ENCODE peak calls at places on chromosomes 11 and 22, in six cellular contexts. V is WTC11, Y is A549, X is endothelial cell of umbilical vein, Z is H1, C is HepG2. A is an unnamed sample.

GRCh38 chr22:23715811-23716355 is 25.1 kb downstream of the RGL4 start:
- DNase-seq in V (no peak), Y (no peak), X (no peak), Z (no peak), C (no peak), A (peak)

GRCh38 chr11:64067257-64067993 is 31.7 kb downstream of the FLRT1 start:
- DNase-seq in V (no peak), Y (no peak), X (no peak), Z (no peak), C (no peak), A (peak)

GRCh38 chr11:45051621-45052020 is 94.8 kb upstream of the PRDM11 start:
- DNase-seq in V (no peak), Y (no peak), X (no peak), Z (no peak), C (no peak), A (no peak)

GRCh38 chr11:63622318-63622717 is 8.1 kb upstream of the PLAAT3 start:
- DNase-seq in V (no peak), Y (peak), X (no peak), Z (no peak), C (peak), A (no peak)

GRCh38 chr11:110409174-110409573 is 20.6 kb upstream of the FDX1 start:
- DNase-seq in V (no peak), Y (no peak), X (no peak), Z (no peak), C (no peak), A (no peak)

GRCh38 chr22:37369536-37369935 is 57.7 kb downstream of the ELFN2 start:
- DNase-seq in V (no peak), Y (no peak), X (no peak), Z (no peak), C (no peak), A (no peak)

GRCh38 chr22:40768187-40768586 is 51.0 kb downstream of the SLC25A17 start:
- DNase-seq in V (no peak), Y (no peak), X (no peak), Z (no peak), C (no peak), A (no peak)

GRCh38 chr11:32118025-32118974 is 27.4 kb downstream of the RCN1 start:
- DNase-seq in V (no peak), Y (no peak), X (no peak), Z (no peak), C (peak), A (no peak)

GRCh38 chr11:84865791-84866535 is 761.2 kb downstream of the DLG2 start:
- DNase-seq in V (no peak), Y (no peak), X (no peak), Z (no peak), C (no peak), A (no peak)

GRCh38 chr11:69862797-69863543 is 43.8 kb upstream of the FGF3 start:
- DNase-seq in V (no peak), Y (no peak), X (no peak), Z (no peak), C (no peak), A (no peak)

GRCh38 chr11:10926801-10927200 is 68.9 kb upstream of the ZBED5 start:
- DNase-seq in V (no peak), Y (no peak), X (no peak), Z (no peak), C (no peak), A (no peak)

GRCh38 chr11:40328890-40329617 is 1130.4 kb downstream of the LRRC4C start:
- DNase-seq in V (no peak), Y (peak), X (peak), Z (no peak), C (peak), A (no peak)

GRCh38 chr11:101441747-101442146 is 142.1 kb downstream of the TRPC6 start:
- DNase-seq in V (no peak), Y (no peak), X (no peak), Z (no peak), C (no peak), A (no peak)

GRCh38 chr11:70464509-70465361 is 66.4 kb downstream of the CTTN start:
- DNase-seq in V (no peak), Y (no peak), X (no peak), Z (no peak), C (no peak), A (no peak)

GRCh38 chr11:58286249-58286648 is 18.2 kb upstream of the OR10W1 start:
- DNase-seq in V (no peak), Y (peak), X (peak), Z (no peak), C (peak), A (peak)
- TF ChIP-seq JUN in V (no peak), Y (no peak), X (no peak), Z (no peak), C (no peak), A (no peak)

GRCh38 chr11:75476716-75477613 is 44.0 kb upstream of the KLHL35 start:
- DNase-seq in V (no peak), Y (no peak), X (no peak), Z (no peak), C (no peak), A (peak)
- TF ChIP-seq JUN in V (no peak), Y (no peak), X (no peak), Z (no peak), C (no peak), A (no peak)

GRCh38 chr11:85875505-85875904 is 20.3 kb downstream of the CCDC83 start:
- DNase-seq in V (no peak), Y (peak), X (no peak), Z (no peak), C (no peak), A (no peak)
- TF ChIP-seq JUN in V (no peak), Y (peak), X (no peak), Z (no peak), C (no peak), A (no peak)

GRCh38 chr11:46369458-46370152 is 11.9 kb upstream of the MDK start:
- DNase-seq in V (peak), Y (peak), X (peak), Z (peak), C (peak), A (peak)
- TF ChIP-seq JUN in V (no peak), Y (no peak), X (no peak), Z (no peak), C (no peak), A (no peak)

GRCh38 chr11:26704249-26704648 is 17.6 kb downstream of the SLC5A12 start:
- DNase-seq in V (no peak), Y (no peak), X (no peak), Z (no peak), C (no peak), A (no peak)
- TF ChIP-seq JUN in V (no peak), Y (no peak), X (no peak), Z (no peak), C (no peak), A (no peak)

DNA sequence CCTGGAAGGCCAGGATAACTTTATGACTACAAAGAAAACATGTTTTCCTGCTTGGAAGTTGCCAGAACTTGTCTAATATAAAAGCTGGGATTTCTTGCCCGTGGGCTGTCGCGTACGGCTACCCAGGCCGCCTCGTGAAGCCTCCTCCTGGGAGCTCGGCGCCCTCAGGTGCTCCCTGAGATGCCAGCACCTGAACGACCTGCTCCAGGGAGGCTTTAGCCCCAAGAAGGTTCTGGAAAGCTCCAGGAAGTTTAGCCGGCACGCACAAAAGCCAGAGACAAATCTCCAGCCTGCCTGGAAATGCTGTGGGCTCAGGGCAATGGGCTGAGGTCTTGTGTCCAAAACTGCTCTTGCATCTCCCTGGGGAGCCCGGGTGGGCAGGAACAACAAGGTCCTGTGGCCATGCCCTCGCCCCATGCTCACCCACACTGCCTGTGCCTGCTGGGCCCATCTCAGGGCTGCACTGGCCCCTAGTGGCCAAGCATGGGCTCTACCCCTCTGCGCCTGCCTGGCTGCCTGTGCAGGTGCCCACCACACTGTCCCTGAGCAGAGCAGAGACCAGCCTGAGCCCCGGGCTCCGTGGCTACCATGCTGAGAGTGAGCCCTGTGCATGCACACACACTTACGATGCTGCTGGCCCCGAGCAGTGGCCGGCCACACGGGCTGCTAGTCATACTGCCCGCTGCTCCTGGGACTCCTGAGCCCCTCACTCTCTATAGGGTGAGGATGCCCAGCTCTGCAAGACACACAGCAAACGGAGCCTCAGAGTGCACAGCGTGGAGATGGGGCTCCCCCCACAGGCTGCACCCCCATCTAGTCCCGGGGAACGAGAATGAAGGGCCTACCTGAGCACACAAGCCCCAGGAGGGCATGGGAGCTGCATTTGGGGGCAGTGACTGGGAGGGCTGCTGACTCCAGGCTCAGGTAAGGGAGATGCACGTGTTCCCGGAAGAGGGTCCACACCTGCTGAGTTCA is 4.9 kb upstream of the CELSR1 start:
- DNase-seq in V (peak), Y (peak), X (peak), Z (peak), C (peak), A (peak)
- TF ChIP-seq JUN in V (no peak), Y (no peak), X (no peak), Z (no peak), C (no peak), A (no peak)

DNA sequence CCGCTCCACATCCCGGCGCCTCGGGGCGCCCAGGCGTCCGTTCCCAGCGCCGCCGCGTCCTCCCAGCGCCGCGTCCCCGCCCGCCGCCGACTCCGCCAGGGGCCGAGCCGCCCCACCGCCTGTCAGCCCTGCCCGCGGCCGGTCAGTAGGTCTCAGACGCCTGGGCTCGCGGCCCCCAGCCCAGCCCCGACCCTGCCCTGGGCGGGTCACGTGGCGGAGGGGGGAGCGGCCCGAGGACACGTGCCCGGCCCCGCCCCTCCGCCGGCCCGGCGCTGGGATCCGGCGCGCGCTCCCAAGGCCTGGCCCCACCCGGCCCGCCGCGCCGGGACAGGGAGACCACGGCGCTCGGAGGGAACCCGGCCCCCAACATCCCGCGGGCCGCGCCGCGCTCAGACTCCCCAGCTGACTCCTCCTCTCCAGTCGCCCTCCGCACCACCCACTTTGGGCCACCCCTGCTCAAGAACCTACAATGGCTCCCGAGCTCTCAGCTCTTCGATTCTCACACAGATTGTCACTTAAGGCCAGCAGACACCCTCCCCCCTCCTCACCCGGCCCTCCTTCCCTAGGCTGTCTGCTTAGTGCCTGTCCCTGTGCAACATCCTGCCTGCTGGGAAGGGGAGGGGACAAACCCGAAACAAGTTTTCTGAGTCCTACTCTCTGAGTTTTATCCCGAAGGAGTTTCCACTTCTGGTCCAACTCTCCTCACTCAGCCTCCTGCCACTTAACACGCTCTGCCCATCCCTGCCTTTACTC is at the start of gene RAB3IL1:
- DNase-seq in V (peak), Y (peak), X (peak), Z (peak), C (no peak), A (peak)
- TF ChIP-seq JUN in V (no peak), Y (no peak), X (no peak), Z (no peak), C (no peak), A (no peak)

A was measured in K562.